ENCODE peak calls at places on chromosome 6, in seven cellular contexts. C is uterus, Q is GM13976, J is fibroblast of lung, A is K562, S is right atrium auricular region, D is HFFc6. I is an unnamed sample.

GRCh38 chr6:108359901-108360882 is 65.3 kb downstream of the AFG1L start:
- DNase-seq in C (no peak), Q (no peak), J (peak; percentile 65), A (no peak), S (no peak), D (no peak), I (no peak)

GRCh38 chr6:3484240-3484639 is 27.4 kb upstream of the SLC22A23 start:
- DNase-seq in C (no peak), Q (no peak), J (peak; percentile 86), A (no peak), S (no peak), D (peak; percentile 3), I (no peak)

GRCh38 chr6:53059648-53060589 is 5.3 kb upstream of the FBXO9 start:
- DNase-seq in C (no peak), Q (no peak), J (no peak), A (no peak), S (no peak), D (no peak), I (no peak)

GRCh38 chr6:56399250-56399671 is 151.9 kb upstream of the COL21A1 start:
- DNase-seq in C (no peak), Q (no peak), J (peak; percentile 63), A (no peak), S (no peak), D (no peak), I (no peak)

GRCh38 chr6:151475653-151476523 is 17.9 kb upstream of the CCDC170 start:
- DNase-seq in C (no peak), Q (peak; percentile 64), J (peak; percentile 39), A (peak; percentile 57), S (no peak), D (peak; percentile 33), I (no peak)

GRCh38 chr6:129497591-129498555 is 212.1 kb downstream of the ARHGAP18 start:
- DNase-seq in C (no peak), Q (no peak), J (peak; percentile 57), A (no peak), S (no peak), D (peak; percentile 76), I (no peak)

GRCh38 chr6:130853555-130854183 is 26.5 kb downstream of the SMLR1 start:
- DNase-seq in C (no peak), Q (no peak), J (peak; percentile 67), A (no peak), S (no peak), D (peak; percentile 60), I (no peak)

GRCh38 chr6:2141644-2142290 is 103.6 kb downstream of the GMDS start:
- DNase-seq in C (no peak), Q (no peak), J (no peak), A (no peak), S (no peak), D (no peak), I (no peak)

GRCh38 chr6:125095501-125096301 is 57.9 kb upstream of the TPD52L1 start:
- DNase-seq in C (no peak), Q (no peak), J (peak; percentile 74), A (no peak), S (no peak), D (peak; percentile 69), I (no peak)

GRCh38 chr6:116461563-116462507 is 660 bp downstream of the CALHM6 start:
- DNase-seq in C (peak; percentile 22), Q (peak; percentile 81), J (peak; percentile 72), A (no peak), S (no peak), D (no peak), I (no peak)

GRCh38 chr6:111791415-111791814 is 81.8 kb downstream of the FYN start:
- DNase-seq in C (no peak), Q (no peak), J (peak; percentile 81), A (no peak), S (no peak), D (peak; percentile 56), I (no peak)

GRCh38 chr6:3490622-3490980 is 33.8 kb upstream of the SLC22A23 start:
- DNase-seq in C (no peak), Q (no peak), J (peak; percentile 79), A (no peak), S (no peak), D (no peak), I (no peak)

GRCh38 chr6:131293472-131293911 is 158.2 kb downstream of the AKAP7 start:
- DNase-seq in C (no peak), Q (no peak), J (no peak), A (no peak), S (no peak), D (no peak), I (no peak)

GRCh38 chr6:79377830-79378460 is 143.5 kb upstream of the HMGN3 start:
- DNase-seq in C (no peak), Q (peak; percentile 16), J (no peak), A (no peak), S (no peak), D (no peak), I (no peak)

GRCh38 chr6:142984386-142984785 is 39.4 kb upstream of the HIVEP2 start:
- DNase-seq in C (no peak), Q (no peak), J (no peak), A (no peak), S (no peak), D (no peak), I (no peak)

GRCh38 chr6:54031194-54031593 is 80.0 kb upstream of the MLIP start:
- DNase-seq in C (no peak), Q (no peak), J (peak; percentile 12), A (no peak), S (no peak), D (no peak), I (no peak)

GRCh38 chr6:5626727-5627426 is 365.6 kb downstream of the FARS2 start:
- DNase-seq in C (no peak), Q (peak; percentile 51), J (no peak), A (no peak), S (no peak), D (no peak), I (no peak)

GRCh38 chr6:56714982-56715456 is 72.3 kb upstream of the DST start:
- DNase-seq in C (no peak), Q (no peak), J (peak; percentile 93), A (no peak), S (no peak), D (peak; percentile 88), I (no peak)

GRCh38 chr6:42404494-42404893 is 47.2 kb downstream of the TRERF1 start:
- DNase-seq in C (peak; percentile 22), Q (no peak), J (peak; percentile 76), A (peak; percentile 76), S (no peak), D (peak; percentile 76), I (no peak)

GRCh38 chr6:106383573-106383972 is 23.1 kb downstream of the CRYBG1 start:
- DNase-seq in C (no peak), Q (no peak), J (no peak), A (no peak), S (no peak), D (no peak), I (no peak)

GRCh38 chr6:106381223-106381622 is 20.7 kb downstream of the CRYBG1 start:
- DNase-seq in C (no peak), Q (no peak), J (no peak), A (no peak), S (no peak), D (no peak), I (no peak)

GRCh38 chr6:106379951-106380350 is 19.4 kb downstream of the CRYBG1 start:
- DNase-seq in C (no peak), Q (no peak), J (no peak), A (no peak), S (no peak), D (no peak), I (no peak)

GRCh38 chr6:106380407-106380806 is 19.9 kb downstream of the CRYBG1 start:
- DNase-seq in C (no peak), Q (no peak), J (peak; percentile 25), A (no peak), S (no peak), D (no peak), I (no peak)

GRCh38 chr6:106381871-106382270 is 21.4 kb downstream of the CRYBG1 start:
- DNase-seq in C (no peak), Q (no peak), J (no peak), A (no peak), S (no peak), D (no peak), I (no peak)
- TF ChIP-seq CTCF in C (no peak), Q (no peak), J (no peak), A (no peak), S (no peak), D (no peak), I (no peak)

DNA sequence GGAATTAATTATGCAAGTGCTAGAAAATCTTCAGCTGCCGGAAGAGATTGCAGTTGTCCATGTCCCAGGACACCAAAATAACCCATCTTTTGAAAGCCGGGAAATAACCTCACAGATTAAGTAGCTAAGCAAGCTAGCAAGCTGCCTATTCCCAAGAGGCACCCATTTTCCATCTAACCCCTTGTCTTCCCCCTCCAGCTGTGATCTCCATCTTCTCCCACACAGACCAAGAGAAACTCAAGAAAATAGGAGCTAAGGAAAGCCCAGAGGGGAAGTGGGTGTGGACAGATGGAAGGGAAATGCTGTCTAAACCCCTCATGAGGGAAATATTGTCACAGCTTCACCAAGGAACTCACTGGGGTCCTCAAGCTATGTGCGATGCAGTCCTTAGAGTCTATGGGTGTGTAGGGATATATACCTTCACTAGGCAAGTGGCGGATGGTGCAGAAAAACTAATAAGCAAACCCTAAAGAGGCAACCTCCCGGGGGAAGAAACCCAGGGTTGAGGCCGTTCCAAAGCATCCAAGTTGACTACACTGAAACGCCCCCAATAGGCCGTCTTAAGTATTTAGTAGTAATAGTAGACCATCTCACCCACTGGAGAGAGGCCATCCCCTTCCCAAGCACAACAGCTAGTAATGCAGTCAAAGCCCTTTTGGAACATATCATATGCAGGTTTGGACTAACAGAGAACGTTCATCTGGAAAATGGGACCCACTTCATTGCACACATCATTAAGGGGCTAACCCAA is 64.2 kb upstream of the PRSS16 start:
- DNase-seq in C (no peak), Q (no peak), J (no peak), A (no peak), S (no peak), D (no peak), I (no peak)
- TF ChIP-seq CTCF in C (no peak), Q (no peak), J (no peak), A (no peak), S (no peak), D (no peak), I (no peak)

GRCh38 chr6:158660331-158660730 is 10.5 kb downstream of the SYTL3 start:
- DNase-seq in C (no peak), Q (peak; percentile 64), J (no peak), A (peak; percentile 60), S (no peak), D (no peak), I (no peak)
- TF ChIP-seq CTCF in C (peak; percentile 33), Q (peak; percentile 40), J (peak; percentile 61), A (peak; percentile 84), S (peak; percentile 53), D (peak; percentile 76), I (peak; percentile 37)

DNA sequence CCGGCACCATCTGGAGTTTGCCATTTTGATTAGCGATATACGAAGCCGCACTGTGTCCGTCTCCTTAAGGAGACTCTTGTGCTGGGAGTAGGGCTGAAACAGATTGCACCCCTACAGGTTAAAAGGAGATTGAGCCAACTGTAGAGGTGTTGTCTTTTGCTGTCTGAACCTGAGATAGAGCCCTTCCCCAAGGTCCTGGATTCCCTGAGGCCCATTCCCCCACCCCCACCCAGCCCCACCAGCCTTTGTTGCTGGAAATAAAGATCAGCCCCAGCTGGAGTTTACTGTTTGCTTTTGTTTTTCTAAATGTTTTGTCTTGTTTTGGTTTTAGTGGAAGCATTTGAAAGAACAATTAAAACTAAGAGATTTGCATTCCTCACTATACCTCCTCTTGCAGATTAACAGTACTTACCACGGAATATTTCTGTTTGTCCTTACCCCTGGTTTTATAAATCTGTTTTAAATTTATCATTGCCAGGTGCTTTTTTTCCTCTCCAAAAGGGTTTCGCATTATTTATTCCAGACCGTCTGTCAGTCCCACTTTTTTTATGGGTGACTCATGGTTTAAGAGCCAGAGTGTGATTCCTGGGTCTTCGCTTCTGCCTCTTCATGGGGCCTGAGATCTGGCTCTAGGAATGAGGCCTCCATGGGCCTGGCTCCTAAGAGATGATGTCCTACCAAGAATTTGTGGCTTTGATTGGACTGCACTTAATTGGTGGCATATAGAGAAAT is 169.2 kb downstream of the DTNBP1 start:
- DNase-seq in C (no peak), Q (no peak), J (peak; percentile 61), A (no peak), S (peak; percentile 38), D (peak; percentile 38), I (no peak)
- TF ChIP-seq CTCF in C (no peak), Q (no peak), J (no peak), A (no peak), S (no peak), D (no peak), I (no peak)